ENCODE peak calls at places on chromosome 19, in nine cellular contexts. F is hepatocyte, S is thyroid gland, Y is body of pancreas, O is cardiac muscle cell, E is GM12878, A is A549, T is GM23338, N is BE2C. G is an unnamed sample.

GRCh38 chr19:40948580-40949299 is 42.3 kb upstream of the CYP2B6 start:
- DNase-seq in O (no peak), S (no peak), N (no peak), A (no peak), F (no peak), Y (no peak), T (no peak), E (no peak), G (no peak)

GRCh38 chr19:34172661-34173144 is 399 bp downstream of the LSM14A start:
- DNase-seq in O (no peak), F (peak; percentile 50), S (no peak), N (no peak), Y (no peak), E (no peak), T (no peak), A (no peak), G (peak; percentile 78)

GRCh38 chr19:3804429-3804828 is 18.2 kb upstream of the MATK start:
- DNase-seq in T (no peak), N (no peak), A (no peak), F (no peak), S (no peak), E (no peak), Y (no peak), O (no peak), G (no peak)

GRCh38 chr19:51573331-51573730 is 2.2 kb downstream of the ZNF175 start:
- DNase-seq in A (no peak), N (no peak), F (no peak), S (no peak), T (no peak), O (peak; percentile 27), Y (no peak), E (no peak), G (no peak)

GRCh38 chr19:40639638-40639982 is 38.4 kb downstream of the LTBP4 start:
- DNase-seq in F (no peak), O (no peak), T (no peak), Y (no peak), N (no peak), E (no peak), S (no peak), A (no peak), G (no peak)

GRCh38 chr19:8373867-8374813 is 10.2 kb downstream of the ANGPTL4 start:
- DNase-seq in T (no peak), A (no peak), Y (peak; percentile 91), E (no peak), N (no peak), S (peak; percentile 30), O (peak; percentile 23), F (no peak), G (no peak)

GRCh38 chr19:40687525-40688016 is 2.9 kb downstream of the NUMBL start:
- DNase-seq in N (no peak), O (peak; percentile 76), S (peak; percentile 27), Y (peak; percentile 35), T (no peak), F (no peak), E (peak; percentile 23), A (no peak), G (peak; percentile 82)

GRCh38 chr19:16921766-16922591 is 33.2 kb downstream of the F2RL3 start:
- DNase-seq in F (no peak), A (no peak), T (no peak), S (no peak), O (no peak), N (no peak), E (no peak), Y (no peak), G (no peak)

GRCh38 chr19:28257396-28257795 is 955.6 kb downstream of the UQCRFS1 start:
- DNase-seq in Y (no peak), N (no peak), S (no peak), T (no peak), O (no peak), E (no peak), A (no peak), F (no peak), G (no peak)

GRCh38 chr19:29293736-29294342 is 80.9 kb upstream of the UQCRFS1 start:
- DNase-seq in N (no peak), Y (no peak), F (no peak), T (no peak), A (no peak), S (no peak), E (no peak), O (peak; percentile 14), G (no peak)

DNA sequence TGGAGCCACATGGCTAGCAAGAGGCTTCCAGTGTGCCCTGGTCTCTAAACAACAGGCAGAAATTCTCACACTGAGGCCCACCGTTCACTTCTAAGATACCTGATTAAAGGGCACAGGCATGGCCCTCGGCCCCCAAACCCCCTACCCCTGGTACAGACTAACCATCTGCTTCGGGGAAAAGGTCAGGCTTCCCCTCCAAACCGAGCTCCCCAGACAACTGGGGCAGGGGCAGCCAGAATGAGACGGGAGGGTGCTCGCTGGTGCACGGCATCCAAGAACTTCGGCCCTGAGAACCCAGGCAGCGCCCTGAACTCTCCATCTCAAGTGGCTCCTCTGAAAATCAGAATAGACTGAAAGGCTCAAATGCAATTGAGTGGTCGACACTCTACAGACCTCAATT is 5.6 kb downstream of the PPP6R1 start:
- DNase-seq in N (no peak), A (no peak), Y (no peak), E (no peak), T (no peak), F (no peak), S (peak; percentile 17), O (no peak), G (no peak)
- H3K4me3 ChIP-seq in N (no peak overlapping the region), A (no peak overlapping the region), Y (no peak overlapping the region), E (peak overlapping the region; percentile 100), T (no peak overlapping the region), F (no peak overlapping the region), S (no peak overlapping the region), O (no peak overlapping the region), G (no peak overlapping the region)

DNA sequence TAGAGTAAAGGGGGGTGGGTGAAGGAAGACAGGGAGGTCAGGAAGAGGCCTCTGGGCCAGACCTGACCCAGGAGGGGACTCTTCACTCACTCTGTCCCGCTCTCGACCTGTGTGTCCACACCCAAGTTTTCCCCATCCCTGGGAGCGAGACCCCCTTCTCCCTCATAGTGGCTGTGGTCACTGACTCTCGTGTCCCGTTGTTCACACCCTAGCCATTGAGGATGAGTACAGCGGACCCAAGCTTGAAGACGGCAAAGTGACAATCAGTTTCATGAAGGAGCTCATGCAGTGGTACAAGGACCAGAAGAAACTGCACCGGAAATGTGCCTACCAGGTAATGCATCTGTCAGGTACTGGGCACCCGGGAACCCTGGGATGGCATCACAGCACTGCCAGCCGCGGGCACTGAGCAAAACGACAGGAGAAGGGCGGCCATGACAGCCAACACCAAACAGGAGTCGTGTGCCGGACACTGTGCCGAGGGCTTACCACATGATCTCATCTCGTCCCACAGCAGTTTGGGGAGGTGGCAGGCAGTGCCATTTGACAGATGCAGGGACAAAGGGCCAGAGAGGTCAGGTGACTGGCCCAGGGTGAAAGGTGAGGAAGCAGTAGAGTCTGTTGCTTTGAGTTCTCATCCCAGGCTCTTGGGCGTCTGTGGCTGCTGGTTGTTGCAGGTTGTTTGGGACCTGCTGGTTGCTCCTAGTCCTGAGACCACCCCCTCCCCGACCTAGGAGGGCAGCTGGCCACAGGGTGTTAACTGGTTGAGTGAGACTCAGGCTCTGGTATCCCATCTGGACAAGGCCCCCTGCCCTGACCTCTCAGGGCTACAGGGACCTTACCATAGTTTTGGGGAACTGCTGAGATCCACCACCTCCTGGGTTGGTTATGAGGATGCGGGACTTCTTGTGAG is 29.6 kb downstream of the PPP5C start:
- DNase-seq in O (no peak), E (no peak), A (no peak), S (no peak), N (no peak), F (no peak), T (no peak), Y (peak; percentile 7), G (no peak)
- H3K4me1 ChIP-seq in O (peaks cover 9% of the 10 kb centered on the region), E (peaks cover 3% of the 10 kb centered on the region), A (peaks cover 43% of the 10 kb centered on the region), S (peaks cover 61% of the 10 kb centered on the region), N (no peaks in the 10 kb centered on the region), F (peaks cover 24% of the 10 kb centered on the region), T (peaks cover 24% of the 10 kb centered on the region), Y (peaks cover 45% of the 10 kb centered on the region), G (peaks cover 47% of the 10 kb centered on the region)

GRCh38 chr19:1849132-1849474 is 820 bp upstream of the REXO1 start:
- DNase-seq in Y (no peak), T (no peak), E (no peak), F (no peak), N (no peak), S (no peak), O (no peak), A (no peak), G (no peak)
- H3K4me3 ChIP-seq in Y (no peak overlapping the region), T (no peak overlapping the region), E (no peak overlapping the region), F (no peak overlapping the region), N (peak overlapping the region; percentile 94), S (no peak overlapping the region), O (no peak overlapping the region), A (no peak overlapping the region), G (peak overlapping the region; percentile 92)

DNA sequence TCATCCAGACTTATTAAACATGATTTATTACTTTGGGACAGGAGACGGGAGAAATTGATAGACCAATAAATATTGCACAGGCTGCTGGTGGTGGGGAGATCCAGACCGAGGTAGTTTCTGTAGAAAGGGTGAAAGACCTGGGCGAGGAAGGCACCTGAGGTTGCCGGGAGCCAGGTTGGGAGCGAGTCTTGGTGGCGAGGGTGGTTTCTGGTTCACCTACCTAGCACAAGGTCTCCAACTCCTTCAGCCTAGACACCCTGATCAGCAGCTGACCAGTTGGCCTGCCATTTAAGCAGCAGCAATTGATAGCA is 7.0 kb downstream of the EMP3 start:
- DNase-seq in T (no peak), A (no peak), S (no peak), O (no peak), E (no peak), F (no peak), Y (no peak), N (no peak), G (no peak)
- H3K4me1 ChIP-seq in T (peaks cover 13% of the 10 kb centered on the region), A (peaks cover 12% of the 10 kb centered on the region), S (peaks cover 26% of the 10 kb centered on the region), O (peaks cover 7% of the 10 kb centered on the region), E (peaks cover 29% of the 10 kb centered on the region), F (peaks cover 17% of the 10 kb centered on the region), Y (peaks cover 47% of the 10 kb centered on the region), N (peaks cover 14% of the 10 kb centered on the region), G (peaks cover 22% of the 10 kb centered on the region)

G was measured in SJSA1.